ENCODE peak calls at places on chromosome 20, in four cellular contexts. K, Y, Q and R are unnamed samples.

GRCh38 chr20:10652660-10653191 is 21.1 kb downstream of the JAG1 start:
- DNase-seq in K (no peak), Y (peak), Q (no peak), R (peak)

GRCh38 chr20:53656653-53657288 is 63.1 kb upstream of the ZNF217 start:
- DNase-seq in K (no peak), Y (no peak), Q (no peak), R (no peak)

GRCh38 chr20:48788486-48789072 is 39.2 kb downstream of the PREX1 start:
- DNase-seq in K (no peak), Y (no peak), Q (no peak), R (no peak)

GRCh38 chr20:48760403-48760889 is 67.4 kb downstream of the PREX1 start:
- DNase-seq in K (no peak), Y (no peak), Q (no peak), R (peak)

GRCh38 chr20:50350510-50351249 is 159.5 kb upstream of the PTPN1 start:
- DNase-seq in K (no peak), Y (no peak), Q (peak), R (no peak)

GRCh38 chr20:38601216-38602184 is at the start of gene ARHGAP40:
- DNase-seq in K (peak), Y (peak), Q (peak), R (no peak)

GRCh38 chr20:6855806-6856205 is 88.3 kb downstream of the BMP2 start:
- DNase-seq in K (no peak), Y (no peak), Q (no peak), R (no peak)

GRCh38 chr20:34535301-34535840 is 19.1 kb downstream of the DYNLRB1 start:
- DNase-seq in K (no peak), Y (no peak), Q (no peak), R (no peak)

GRCh38 chr20:48864738-48865318 is 37.0 kb upstream of the PREX1 start:
- DNase-seq in K (no peak), Y (no peak), Q (no peak), R (no peak)

GRCh38 chr20:4708036-4708435 is 13.7 kb upstream of the PRND start:
- DNase-seq in K (no peak), Y (no peak), Q (no peak), R (no peak)

GRCh38 chr20:52244702-52245101 is 53.1 kb upstream of the ZFP64 start:
- DNase-seq in K (no peak), Y (no peak), Q (no peak), R (no peak)
- TF ChIP-seq JUN in K (no peak), Y (no peak), Q (no peak), R (no peak)

GRCh38 chr20:46031701-46032254 is 2.8 kb downstream of the SLC12A5 start:
- DNase-seq in K (peak), Y (no peak), Q (no peak), R (no peak)
- TF ChIP-seq EZH2 in K (no peak), Y (no peak), Q (no peak), R (peak)

DNA sequence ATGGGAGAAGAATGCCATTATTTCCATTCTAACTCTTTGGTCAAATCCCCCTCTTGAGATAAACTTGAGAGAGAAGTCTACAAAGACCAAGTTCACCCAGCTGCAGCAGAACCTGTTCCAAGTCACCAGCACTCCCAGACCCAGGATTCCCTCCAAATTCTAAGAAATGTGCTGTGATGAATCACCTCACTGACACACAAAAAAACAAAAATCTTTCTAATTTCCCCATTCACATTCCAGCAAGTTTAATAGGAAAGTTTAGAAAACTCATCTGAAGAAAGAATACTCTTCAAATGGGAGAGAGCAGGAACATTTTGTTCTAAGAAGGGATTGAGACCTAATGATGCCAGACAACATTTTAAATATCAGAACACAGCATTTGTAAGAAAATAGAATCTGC is 213.6 kb upstream of the PLCB4 start:
- DNase-seq in K (no peak), Y (no peak), Q (no peak), R (no peak)
- TF ChIP-seq JUN in K (no peak), Y (no peak), Q (no peak), R (no peak)

GRCh38 chr20:43915209-43916072 is 789 bp downstream of the TOX2 start:
- DNase-seq in K (peak), Y (no peak), Q (no peak), R (peak)
- TF ChIP-seq EZH2 in K (peak), Y (peak), Q (no peak), R (peak)

DNA sequence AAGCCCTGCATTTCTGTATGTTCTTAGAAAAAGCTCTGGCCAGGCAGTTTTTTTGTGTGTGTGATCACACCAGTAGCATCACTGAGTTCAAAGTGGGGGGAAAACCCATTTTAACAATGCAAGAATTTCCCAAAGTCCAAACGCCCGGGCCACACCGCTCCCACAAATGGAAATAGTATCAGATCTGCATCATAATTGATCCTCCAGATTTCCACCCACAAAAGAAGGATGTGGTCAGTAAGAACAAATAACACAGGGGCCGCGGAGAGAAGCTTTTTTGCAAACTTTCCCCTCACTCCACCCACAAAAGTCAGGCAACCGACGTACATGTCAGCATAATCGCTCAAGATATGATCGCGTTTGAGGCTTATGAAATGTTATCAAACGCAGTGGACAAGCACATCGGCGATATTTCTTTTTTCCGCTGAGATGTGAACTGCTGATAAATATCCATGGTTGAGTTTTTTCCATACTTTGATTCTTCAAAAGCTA is 143.7 kb downstream of the ZFP64 start:
- DNase-seq in K (peak), Y (no peak), Q (no peak), R (peak)
- TF ChIP-seq JUN in K (no peak), Y (no peak), Q (no peak), R (no peak)

GRCh38 chr20:664576-664975 is 11.0 kb downstream of the SCRT2 start:
- DNase-seq in K (no peak), Y (no peak), Q (no peak), R (no peak)
- TF ChIP-seq EZH2 in K (no peak), Y (peak), Q (no peak), R (no peak)

GRCh38 chr20:58511364-58511763 is 3.8 kb downstream of the APCDD1L start:
- DNase-seq in K (no peak), Y (no peak), Q (no peak), R (peak)
- TF ChIP-seq JUN in K (no peak), Y (no peak), Q (no peak), R (no peak)

GRCh38 chr20:59182401-59183044 is 18.9 kb downstream of the ZNF831 start:
- DNase-seq in K (no peak), Y (no peak), Q (no peak), R (no peak)
- TF ChIP-seq EZH2 in K (no peak), Y (no peak), Q (no peak), R (no peak)